ENCODE peak calls at places on chromosomes 13 and 19, in ten cellular contexts. K, P, N, F, W, V, Z, J, R and I are unnamed samples.
A peak's percentile ranks its signal among the peaks of the same experiment; 100 is the strongest.

GRCh38 chr13:38394777-38395504 is 45.3 kb downstream of the UFM1 start:
- DNase-seq in P (no peak), K (no peak), N (peak; percentile 76), W (no peak), R (no peak), Z (no peak), F (no peak), J (no peak), V (no peak), I (no peak)

GRCh38 chr19:43562698-43563241 is 12.6 kb downstream of the XRCC1 start:
- DNase-seq in W (no peak), K (peak; percentile 24), Z (peak; percentile 75), R (peak; percentile 30), J (peak; percentile 94), P (peak; percentile 87), V (peak; percentile 64), F (peak; percentile 66), N (peak; percentile 82), I (peak; percentile 80)

GRCh38 chr19:1918975-1919374 is 13.8 kb downstream of the ADAT3 start:
- DNase-seq in P (no peak), V (no peak), F (no peak), J (no peak), K (no peak), W (no peak), Z (no peak), R (no peak), N (no peak), I (no peak)

GRCh38 chr19:39996218-39996810 is 546 bp upstream of the ZNF546 start:
- DNase-seq in N (peak; percentile 68), V (no peak), K (peak; percentile 28), P (peak; percentile 55), R (no peak), J (peak; percentile 46), W (peak; percentile 62), Z (peak; percentile 50), F (no peak), I (no peak)

GRCh38 chr19:53659292-53659691 is 27.5 kb downstream of the DPRX start:
- DNase-seq in W (no peak), P (peak; percentile 3), F (no peak), Z (no peak), J (peak; percentile 12), K (no peak), N (peak; percentile 6), V (no peak), R (no peak), I (no peak)

GRCh38 chr19:55086730-55087541 is 11.3 kb downstream of the EPS8L1 start:
- DNase-seq in V (peak; percentile 68), J (peak; percentile 83), P (peak; percentile 96), F (peak; percentile 35), Z (peak; percentile 40), R (peak; percentile 52), W (peak; percentile 80), N (peak; percentile 91), K (peak; percentile 80), I (no peak)

GRCh38 chr19:1087813-1088418 is 7.3 kb downstream of the POLR2E start:
- DNase-seq in F (no peak), K (no peak), N (no peak), J (no peak), P (no peak), V (no peak), W (no peak), Z (peak; percentile 66), R (no peak), I (no peak)

GRCh38 chr19:33039815-33040214 is 24.9 kb downstream of the RHPN2 start:
- DNase-seq in F (no peak), P (no peak), K (no peak), R (no peak), W (no peak), J (no peak), V (no peak), Z (no peak), N (no peak), I (no peak)

GRCh38 chr19:13099073-13099999 is 3.3 kb downstream of the LYL1 start:
- DNase-seq in R (no peak), F (peak; percentile 62), K (no peak), V (peak; percentile 78), N (peak; percentile 31), P (peak; percentile 62), W (no peak), J (no peak), Z (peak; percentile 84), I (no peak)

GRCh38 chr13:91986771-91987515 is 588.5 kb downstream of the GPC5 start:
- DNase-seq in N (no peak), V (no peak), Z (no peak), J (no peak), F (no peak), P (no peak), K (no peak), R (no peak), W (no peak), I (no peak)

GRCh38 chr13:20607015-20607414 is 40.1 kb downstream of the IFT88 start:
- DNase-seq in R (no peak), K (no peak), V (no peak), F (no peak), P (no peak), J (no peak), W (no peak), Z (no peak), N (no peak), I (no peak)

GRCh38 chr13:100428966-100429365 is 159.6 kb downstream of the GGACT start:
- DNase-seq in Z (no peak), W (no peak), F (no peak), K (no peak), V (no peak), J (peak; percentile 36), N (no peak), P (peak; percentile 6), R (no peak), I (no peak)

GRCh38 chr13:26186995-26187394 is 35.1 kb downstream of the RNF6 start:
- DNase-seq in R (no peak), K (no peak), F (no peak), Z (no peak), N (no peak), P (no peak), W (no peak), V (no peak), J (no peak), I (no peak)

GRCh38 chr13:69580255-69580654 is 527.4 kb upstream of the ATXN8OS start:
- DNase-seq in W (peak; percentile 38), R (no peak), V (no peak), F (no peak), N (peak; percentile 79), K (no peak), J (no peak), Z (no peak), P (no peak), I (no peak)